ENCODE peak calls at places on chromosomes 4 and X, in eight cellular contexts. One of them, this sample, is unnamed. For H3K27me3 and H3K9me3, the result is how much of the 10 kb centered on the place peaks cover.

GRCh38 chr4:8838911-8839431 is 32.7 kb downstream of the HMX1 start:
- DNase-seq in hepatocyte: no peak
- DNase-seq in cardiac muscle cell: no peak
- DNase-seq in body of pancreas: peak
- DNase-seq in HepG2: no peak
- DNase-seq in heart right ventricle: no peak
- DNase-seq in right lobe of liver: no peak
- DNase-seq in tibial nerve: no peak
- DNase-seq in this sample: no peak

GRCh38 chrX:103663921-103664320 is 22.6 kb downstream of the MORF4L2 start:
- DNase-seq in tibial nerve: no peak
- DNase-seq in HepG2: no peak
- DNase-seq in cardiac muscle cell: no peak
- DNase-seq in body of pancreas: no peak
- DNase-seq in right lobe of liver: no peak
- DNase-seq in hepatocyte: no peak
- DNase-seq in heart right ventricle: no peak
- DNase-seq in this sample: no peak

GRCh38 chr4:6447561-6448290 is 24.7 kb downstream of the PPP2R2C start:
- DNase-seq in HepG2: no peak
- DNase-seq in right lobe of liver: no peak
- DNase-seq in body of pancreas: no peak
- DNase-seq in heart right ventricle: no peak
- DNase-seq in cardiac muscle cell: no peak
- DNase-seq in tibial nerve: no peak
- DNase-seq in hepatocyte: no peak
- DNase-seq in this sample: no peak

GRCh38 chrX:22922961-22923360 is 76.8 kb upstream of the DDX53 start:
- DNase-seq in tibial nerve: no peak
- DNase-seq in cardiac muscle cell: no peak
- DNase-seq in right lobe of liver: no peak
- DNase-seq in heart right ventricle: no peak
- DNase-seq in body of pancreas: no peak
- DNase-seq in hepatocyte: no peak
- DNase-seq in HepG2: no peak
- DNase-seq in this sample: no peak

GRCh38 chr4:34720563-34720962 is 1523.8 kb downstream of the ARAP2 start:
- DNase-seq in cardiac muscle cell: peak
- DNase-seq in tibial nerve: no peak
- DNase-seq in right lobe of liver: no peak
- DNase-seq in hepatocyte: peak
- DNase-seq in heart right ventricle: no peak
- DNase-seq in body of pancreas: no peak
- DNase-seq in HepG2: peak
- DNase-seq in this sample: no peak

GRCh38 chrX:72255445-72255844 is 16.6 kb upstream of the ERCC6L start:
- DNase-seq in right lobe of liver: no peak
- DNase-seq in heart right ventricle: no peak
- DNase-seq in tibial nerve: no peak
- DNase-seq in hepatocyte: no peak
- DNase-seq in body of pancreas: peak
- DNase-seq in cardiac muscle cell: no peak
- DNase-seq in HepG2: no peak
- DNase-seq in this sample: no peak

GRCh38 chrX:3939967-3940610 is 226.6 kb upstream of the PRKX start:
- DNase-seq in right lobe of liver: no peak
- DNase-seq in HepG2: no peak
- DNase-seq in body of pancreas: peak
- DNase-seq in cardiac muscle cell: peak
- DNase-seq in hepatocyte: peak
- DNase-seq in heart right ventricle: no peak
- DNase-seq in tibial nerve: no peak
- DNase-seq in this sample: no peak

GRCh38 chrX:118935352-118935751 is 39.1 kb upstream of the LONRF3 start:
- DNase-seq in heart right ventricle: no peak
- DNase-seq in hepatocyte: no peak
- DNase-seq in HepG2: no peak
- DNase-seq in right lobe of liver: no peak
- DNase-seq in cardiac muscle cell: no peak
- DNase-seq in tibial nerve: no peak
- DNase-seq in body of pancreas: no peak
- DNase-seq in this sample: no peak

GRCh38 chrX:109931677-109932076 is 71.2 kb upstream of the TMEM164 start:
- DNase-seq in body of pancreas: no peak
- DNase-seq in right lobe of liver: no peak
- DNase-seq in cardiac muscle cell: no peak
- DNase-seq in heart right ventricle: no peak
- DNase-seq in HepG2: no peak
- DNase-seq in hepatocyte: no peak
- DNase-seq in tibial nerve: no peak
- DNase-seq in this sample: no peak

GRCh38 chrX:134676440-134676839 is 18.2 kb upstream of the PLAC1 start:
- DNase-seq in HepG2: no peak
- DNase-seq in cardiac muscle cell: no peak
- DNase-seq in body of pancreas: no peak
- DNase-seq in right lobe of liver: no peak
- DNase-seq in heart right ventricle: no peak
- DNase-seq in tibial nerve: no peak
- DNase-seq in hepatocyte: peak
- DNase-seq in this sample: no peak

GRCh38 chr4:8468746-8469535 is 28.4 kb downstream of the TRMT44 start:
- DNase-seq in heart right ventricle: peak
- DNase-seq in cardiac muscle cell: peak
- DNase-seq in body of pancreas: peak
- DNase-seq in right lobe of liver: peak
- DNase-seq in hepatocyte: peak
- DNase-seq in HepG2: peak
- DNase-seq in tibial nerve: peak
- DNase-seq in this sample: peak

GRCh38 chrX:68895339-68896250 is 66.8 kb downstream of the EFNB1 start:
- DNase-seq in hepatocyte: peak
- DNase-seq in cardiac muscle cell: peak
- DNase-seq in right lobe of liver: no peak
- DNase-seq in HepG2: peak
- DNase-seq in body of pancreas: peak
- DNase-seq in heart right ventricle: peak
- DNase-seq in tibial nerve: peak
- DNase-seq in this sample: no peak

GRCh38 chr4:8303485-8304281 is 34.1 kb downstream of the HTRA3 start:
- DNase-seq in tibial nerve: no peak
- DNase-seq in hepatocyte: peak
- DNase-seq in cardiac muscle cell: no peak
- DNase-seq in HepG2: peak
- DNase-seq in body of pancreas: peak
- DNase-seq in right lobe of liver: peak
- DNase-seq in heart right ventricle: no peak
- DNase-seq in this sample: no peak

GRCh38 chr4:176238819-176239218 is 30.2 kb downstream of the ASB5 start:
- DNase-seq in tibial nerve: no peak
- DNase-seq in HepG2: no peak
- DNase-seq in heart right ventricle: no peak
- DNase-seq in hepatocyte: no peak
- DNase-seq in body of pancreas: no peak
- DNase-seq in right lobe of liver: no peak
- DNase-seq in cardiac muscle cell: no peak
- DNase-seq in this sample: no peak

GRCh38 chr4:139083533-139084424 is 68.2 kb downstream of the NOCT start:
- DNase-seq in right lobe of liver: peak
- DNase-seq in tibial nerve: peak
- DNase-seq in body of pancreas: peak
- DNase-seq in cardiac muscle cell: peak
- DNase-seq in HepG2: peak
- DNase-seq in heart right ventricle: peak
- DNase-seq in hepatocyte: peak
- DNase-seq in this sample: peak

GRCh38 chr4:147492301-147492700 is 11.4 kb downstream of the EDNRA start:
- DNase-seq in heart right ventricle: no peak
- DNase-seq in hepatocyte: no peak
- DNase-seq in body of pancreas: no peak
- DNase-seq in tibial nerve: no peak
- DNase-seq in HepG2: no peak
- DNase-seq in right lobe of liver: no peak
- DNase-seq in cardiac muscle cell: no peak
- DNase-seq in this sample: no peak

GRCh38 chr4:167581449-167581965 is 347.2 kb upstream of the SPOCK3 start:
- DNase-seq in body of pancreas: no peak
- DNase-seq in HepG2: no peak
- DNase-seq in heart right ventricle: no peak
- DNase-seq in hepatocyte: no peak
- DNase-seq in cardiac muscle cell: no peak
- DNase-seq in tibial nerve: no peak
- DNase-seq in right lobe of liver: peak
- DNase-seq in this sample: no peak

GRCh38 chr4:48110452-48110978 is 23.5 kb downstream of the TXK start:
- DNase-seq in right lobe of liver: no peak
- DNase-seq in body of pancreas: no peak
- DNase-seq in hepatocyte: no peak
- DNase-seq in HepG2: no peak
- DNase-seq in heart right ventricle: no peak
- DNase-seq in tibial nerve: no peak
- DNase-seq in cardiac muscle cell: no peak
- DNase-seq in this sample: no peak

GRCh38 chr4:89173336-89174090 is 62.2 kb downstream of the TIGD2 start:
- DNase-seq in heart right ventricle: no peak
- DNase-seq in right lobe of liver: no peak
- DNase-seq in body of pancreas: no peak
- DNase-seq in cardiac muscle cell: peak
- DNase-seq in tibial nerve: no peak
- DNase-seq in hepatocyte: no peak
- DNase-seq in HepG2: no peak
- DNase-seq in this sample: no peak

DNA sequence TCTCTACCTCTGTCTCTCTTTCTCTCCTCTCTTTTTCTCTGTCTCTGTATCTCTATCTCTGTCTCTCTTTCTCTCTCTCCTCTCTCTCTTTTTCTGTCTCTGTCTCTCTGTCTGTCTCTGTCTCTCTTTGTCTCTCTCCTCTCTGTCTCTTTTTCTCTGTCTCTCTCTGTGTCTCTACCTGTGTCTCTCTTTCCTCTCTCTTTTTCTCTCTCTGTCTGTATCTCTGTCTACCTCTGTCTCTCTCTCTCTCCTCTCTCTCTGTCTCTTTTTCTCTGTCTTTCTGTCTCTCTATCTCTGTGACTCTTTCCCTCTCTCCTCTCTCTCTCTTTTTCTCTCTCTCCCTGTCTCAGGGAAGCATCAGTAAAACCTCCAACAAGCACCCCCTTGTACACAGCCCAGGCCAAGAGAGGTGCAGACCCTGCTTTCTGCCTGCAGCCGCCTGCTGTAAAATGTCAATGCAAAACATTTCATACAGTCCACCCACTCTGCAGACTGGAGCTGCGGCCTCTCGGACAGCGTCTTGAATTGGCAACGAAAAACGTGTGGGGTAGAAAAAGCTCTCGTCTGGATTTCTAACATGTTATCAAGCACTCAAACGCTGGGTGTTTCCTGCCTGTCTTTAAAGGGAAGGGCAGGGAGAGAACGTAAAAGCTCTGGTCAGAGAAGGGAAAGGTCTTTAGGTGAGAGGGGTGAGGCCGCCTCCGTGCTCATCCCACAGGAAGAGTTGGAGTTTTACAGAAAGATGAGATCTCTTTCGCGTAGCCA is 3.7 kb upstream of the SHOX start:
- DNase-seq in tibial nerve: no peak
- DNase-seq in heart right ventricle: no peak
- DNase-seq in hepatocyte: no peak
- DNase-seq in right lobe of liver: no peak
- DNase-seq in body of pancreas: no peak
- DNase-seq in cardiac muscle cell: no peak
- DNase-seq in HepG2: no peak
- DNase-seq in this sample: no peak
- H3K27me3 ChIP-seq in tibial nerve: half or more
- H3K27me3 ChIP-seq in heart right ventricle: half or more
- H3K27me3 ChIP-seq in hepatocyte: half or more
- H3K27me3 ChIP-seq in right lobe of liver: under half
- H3K27me3 ChIP-seq in body of pancreas: under half
- H3K27me3 ChIP-seq in cardiac muscle cell: half or more
- H3K27me3 ChIP-seq in HepG2: under half
- H3K27me3 ChIP-seq in this sample: under half

GRCh38 chr4:37082912-37083311 is 161.6 kb upstream of the NWD2 start:
- DNase-seq in hepatocyte: no peak
- DNase-seq in heart right ventricle: no peak
- DNase-seq in tibial nerve: no peak
- DNase-seq in cardiac muscle cell: no peak
- DNase-seq in right lobe of liver: no peak
- DNase-seq in body of pancreas: no peak
- DNase-seq in HepG2: no peak
- DNase-seq in this sample: no peak
- H3K9me3 ChIP-seq in hepatocyte: under half
- H3K9me3 ChIP-seq in heart right ventricle: under half
- H3K9me3 ChIP-seq in tibial nerve: under half
- H3K9me3 ChIP-seq in cardiac muscle cell: under half
- H3K9me3 ChIP-seq in right lobe of liver: under half
- H3K9me3 ChIP-seq in body of pancreas: under half
- H3K9me3 ChIP-seq in HepG2: under half
- H3K9me3 ChIP-seq in this sample: under half

DNA sequence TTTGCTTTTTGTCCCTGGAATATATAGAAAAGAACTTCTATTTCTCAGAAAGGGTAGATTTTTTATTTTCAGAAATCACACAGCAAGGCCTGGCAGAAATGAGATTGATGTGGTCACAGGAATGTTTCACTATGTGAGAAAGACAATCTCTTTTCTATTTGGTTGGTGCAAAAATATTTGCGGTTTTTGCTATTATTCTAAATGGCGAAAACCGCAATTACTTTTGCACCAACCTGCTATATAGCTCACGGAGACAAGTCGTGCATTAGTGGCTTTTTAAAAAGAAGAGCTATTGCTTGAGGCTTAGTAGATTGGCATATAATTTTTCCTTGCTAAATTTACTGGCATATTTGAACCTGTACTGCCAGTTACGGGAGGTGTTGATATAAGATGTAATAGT is 100.4 kb downstream of the ITM2A start:
- DNase-seq in heart right ventricle: no peak
- DNase-seq in hepatocyte: no peak
- DNase-seq in body of pancreas: no peak
- DNase-seq in cardiac muscle cell: no peak
- DNase-seq in right lobe of liver: no peak
- DNase-seq in HepG2: no peak
- DNase-seq in tibial nerve: no peak
- DNase-seq in this sample: no peak
- H3K27me3 ChIP-seq in heart right ventricle: under half
- H3K27me3 ChIP-seq in hepatocyte: under half
- H3K27me3 ChIP-seq in body of pancreas: under half
- H3K27me3 ChIP-seq in cardiac muscle cell: under half
- H3K27me3 ChIP-seq in right lobe of liver: under half
- H3K27me3 ChIP-seq in HepG2: under half
- H3K27me3 ChIP-seq in tibial nerve: under half
- H3K27me3 ChIP-seq in this sample: under half

GRCh38 chr4:18980516-18981233 is 959.1 kb upstream of the LCORL start:
- DNase-seq in hepatocyte: no peak
- DNase-seq in tibial nerve: no peak
- DNase-seq in cardiac muscle cell: no peak
- DNase-seq in right lobe of liver: no peak
- DNase-seq in HepG2: no peak
- DNase-seq in heart right ventricle: no peak
- DNase-seq in body of pancreas: no peak
- DNase-seq in this sample: no peak
- H3K9me3 ChIP-seq in hepatocyte: under half
- H3K9me3 ChIP-seq in tibial nerve: under half
- H3K9me3 ChIP-seq in cardiac muscle cell: under half
- H3K9me3 ChIP-seq in right lobe of liver: under half
- H3K9me3 ChIP-seq in HepG2: half or more
- H3K9me3 ChIP-seq in heart right ventricle: under half
- H3K9me3 ChIP-seq in body of pancreas: under half
- H3K9me3 ChIP-seq in this sample: under half

This sample was measured in CD4-positive, alpha-beta T cell.